ENCODE peak calls at places on chromosome 15, in seven cellular contexts. H, W, U, R, A, N and F are unnamed samples.

GRCh38 chr15:93302080-93302765 is 213.2 kb upstream of the RGMA start:
- DNase-seq in H (no peak), W (no peak), U (no peak), R (no peak), A (no peak), N (peak; percentile 78), F (no peak)

GRCh38 chr15:55573224-55573623 is 14.9 kb downstream of the PYGO1 start:
- DNase-seq in H (no peak), W (no peak), U (no peak), R (no peak), A (no peak), N (no peak), F (no peak)

GRCh38 chr15:29424118-29424517 is 154.5 kb upstream of the NSMCE3 start:
- DNase-seq in H (no peak), W (no peak), U (no peak), R (peak; percentile 27), A (no peak), N (peak; percentile 80), F (no peak)

GRCh38 chr15:56440226-56440770 is 24.6 kb downstream of the MNS1 start:
- DNase-seq in H (no peak), W (no peak), U (no peak), R (no peak), A (no peak), N (no peak), F (no peak)

GRCh38 chr15:64070965-64071851 is 22.4 kb downstream of the CIAO2A start:
- DNase-seq in H (no peak), W (peak; percentile 38), U (peak; percentile 75), R (peak; percentile 71), A (no peak), N (no peak), F (peak; percentile 47)

GRCh38 chr15:98174286-98174685 is 213.8 kb downstream of the ARRDC4 start:
- DNase-seq in H (no peak), W (no peak), U (no peak), R (peak; percentile 9), A (no peak), N (no peak), F (peak; percentile 11)

GRCh38 chr15:68578175-68578959 is 426 bp upstream of the CORO2B start:
- DNase-seq in H (no peak), W (peak; percentile 80), U (peak; percentile 86), R (peak; percentile 47), A (peak; percentile 88), N (no peak), F (peak; percentile 55)

GRCh38 chr15:92365079-92365478 is 28.6 kb upstream of the ST8SIA2 start:
- DNase-seq in H (no peak), W (no peak), U (no peak), R (no peak), A (no peak), N (no peak), F (peak; percentile 34)

GRCh38 chr15:94232107-94232506 is 746 bp downstream of the MCTP2 start:
- DNase-seq in H (peak; percentile 28), W (no peak), U (no peak), R (no peak), A (no peak), N (no peak), F (no peak)

GRCh38 chr15:93989611-93990010 is 241.8 kb upstream of the MCTP2 start:
- DNase-seq in H (no peak), W (no peak), U (no peak), R (no peak), A (no peak), N (no peak), F (no peak)

GRCh38 chr15:77819841-77820728 is 187.4 kb upstream of the LINGO1 start:
- DNase-seq in H (no peak), W (no peak), U (no peak), R (peak; percentile 70), A (no peak), N (no peak), F (peak; percentile 27)

GRCh38 chr15:29554531-29554930 is 267.7 kb downstream of the TJP1 start:
- DNase-seq in H (no peak), W (no peak), U (no peak), R (no peak), A (no peak), N (no peak), F (no peak)

GRCh38 chr15:67690936-67691335 is 134.4 kb upstream of the SKOR1 start:
- DNase-seq in H (no peak), W (no peak), U (no peak), R (no peak), A (no peak), N (no peak), F (no peak)

GRCh38 chr15:61049934-61050333 is 179.2 kb downstream of the RORA start:
- DNase-seq in H (peak; percentile 17), W (no peak), U (no peak), R (peak; percentile 11), A (no peak), N (no peak), F (no peak)

DNA sequence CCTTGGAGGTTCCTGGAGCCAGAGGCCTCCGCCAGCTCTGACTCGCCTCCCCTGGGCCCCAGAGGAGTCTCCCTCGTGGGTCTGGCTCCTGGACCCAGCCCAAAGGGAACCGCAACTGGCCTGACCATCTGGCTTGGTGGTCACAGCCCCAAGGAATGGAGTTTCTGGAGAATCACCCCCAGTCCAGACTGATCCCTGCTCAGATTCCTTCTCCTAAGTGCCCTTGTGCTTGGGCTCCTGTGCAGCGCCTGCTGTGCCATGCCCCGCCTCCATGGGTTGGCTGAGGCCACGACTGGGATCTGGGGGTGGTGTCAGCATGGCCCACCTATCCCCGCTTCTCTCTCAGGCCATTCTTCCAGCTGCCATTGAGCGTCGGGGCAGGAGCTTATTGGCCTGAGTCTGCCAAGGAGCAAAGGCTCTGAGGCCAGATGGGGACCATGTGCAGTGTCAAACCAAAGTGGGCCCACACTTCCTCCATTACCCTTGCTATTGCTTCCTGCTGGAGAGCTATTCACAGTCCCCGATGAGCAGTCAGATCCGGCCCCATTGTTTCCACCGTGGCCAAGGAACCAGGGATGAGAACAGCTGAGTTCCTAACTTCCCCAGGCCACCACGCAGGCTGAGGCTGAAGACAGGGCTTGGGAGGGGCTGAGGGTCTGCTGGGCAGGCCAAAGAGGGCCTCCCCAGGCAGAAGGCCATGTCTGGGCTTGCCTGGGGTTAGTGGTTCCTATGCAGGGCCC is 19.0 kb downstream of the CSPG4 start:
- DNase-seq in H (no peak), W (peak; percentile 37), U (no peak), R (no peak), A (no peak), N (no peak), F (no peak)
- H3K4me1 ChIP-seq in H (peaks cover 36% of the 10 kb centered on the region), W (peaks cover 23% of the 10 kb centered on the region), U (no peaks in the 10 kb centered on the region), R (peaks cover 19% of the 10 kb centered on the region), A (peaks cover 55% of the 10 kb centered on the region), N (peaks cover 69% of the 10 kb centered on the region), F (peaks cover 41% of the 10 kb centered on the region)

DNA sequence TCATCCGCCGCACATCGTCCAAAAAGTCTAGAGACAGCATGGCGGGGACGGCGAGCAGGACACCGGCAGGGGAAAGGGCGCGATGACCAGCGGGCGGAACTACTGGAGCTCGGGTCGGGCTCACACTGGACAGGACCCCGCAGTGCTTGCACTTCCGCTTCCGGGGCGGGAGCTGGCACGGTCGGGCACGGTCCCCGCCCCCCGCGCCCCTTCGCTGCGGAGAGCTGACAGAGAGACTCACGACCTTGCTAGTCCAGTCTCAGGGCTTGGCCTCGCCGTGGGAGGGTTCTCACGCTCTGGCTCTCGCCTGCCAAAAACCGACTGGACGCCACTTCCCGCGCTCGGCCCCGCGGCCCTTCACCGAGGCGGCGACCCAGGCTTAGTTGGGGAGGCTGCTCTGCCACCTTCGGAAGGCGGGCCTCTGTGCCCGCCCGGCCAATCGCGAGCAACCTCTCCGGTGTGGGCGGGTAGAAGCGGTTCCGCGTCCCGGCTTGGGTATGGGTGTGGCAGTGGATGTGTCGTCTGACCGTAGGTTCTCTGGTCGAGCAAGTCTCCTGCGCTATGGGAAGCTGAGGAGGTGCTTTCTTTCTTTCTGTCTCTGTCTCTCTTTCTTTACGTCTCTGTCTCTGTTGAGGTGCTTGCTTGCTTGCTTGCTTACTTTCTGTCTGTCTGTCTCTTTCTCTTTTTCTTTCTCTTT is at the start of gene SEC11A:
- DNase-seq in H (peak; percentile 85), W (peak; percentile 96), U (peak; percentile 91), R (peak; percentile 98), A (peak; percentile 97), N (peak; percentile 98), F (peak; percentile 97)
- TF ChIP-seq POLR2A in H (peak; percentile 92), W (no peak), U (peak; percentile 65), R (peak; percentile 94), A (peak; percentile 51), N (peak; percentile 49), F (peak; percentile 98)

DNA sequence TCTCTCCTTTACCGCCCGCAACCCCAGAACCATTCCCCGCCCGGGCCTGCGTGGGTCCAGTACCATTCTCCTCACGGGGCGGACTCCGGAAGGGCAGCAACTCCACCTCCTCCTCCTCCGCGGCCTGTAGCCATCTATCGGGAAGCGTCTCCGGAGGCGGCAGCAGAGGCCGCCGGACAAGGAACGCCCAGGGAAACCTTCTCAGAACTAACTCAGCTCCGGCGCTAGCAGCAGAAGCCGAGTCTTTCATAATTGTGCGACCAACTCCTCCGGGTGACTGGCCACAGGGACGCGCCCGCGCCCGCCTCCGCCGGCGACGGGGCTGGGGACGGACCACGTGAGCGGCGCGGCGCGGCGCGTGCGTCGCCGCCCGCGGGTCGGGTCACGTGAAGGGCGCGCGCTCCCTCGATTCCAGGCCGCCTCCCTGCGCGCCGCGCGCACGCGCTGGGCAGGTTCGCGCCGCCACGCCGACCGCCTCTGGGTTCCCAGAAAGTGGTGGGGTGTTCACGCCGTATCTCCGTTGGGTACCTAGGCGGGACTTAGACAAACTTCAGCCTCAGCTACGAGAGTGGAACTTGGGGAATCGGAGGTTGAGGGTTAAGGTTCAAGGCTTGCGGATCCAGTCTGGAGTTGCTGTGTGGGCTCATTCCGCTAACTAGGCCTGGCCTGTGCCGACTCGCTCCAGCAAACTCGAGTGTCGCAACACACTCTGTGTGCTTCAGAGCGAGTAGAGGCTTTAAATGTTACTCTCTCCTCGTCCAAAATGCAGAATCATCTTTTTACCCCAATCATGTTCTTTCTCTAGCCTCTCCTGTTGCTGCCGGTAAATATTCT is at the start of gene TRPM7:
- DNase-seq in H (peak; percentile 56), W (peak; percentile 90), U (peak; percentile 88), R (peak; percentile 93), A (peak; percentile 89), N (peak; percentile 96), F (peak; percentile 90)
- TF ChIP-seq CTCF in H (no peak), W (no peak), U (peak; percentile 13), R (no peak), A (no peak), N (no peak), F (no peak)

DNA sequence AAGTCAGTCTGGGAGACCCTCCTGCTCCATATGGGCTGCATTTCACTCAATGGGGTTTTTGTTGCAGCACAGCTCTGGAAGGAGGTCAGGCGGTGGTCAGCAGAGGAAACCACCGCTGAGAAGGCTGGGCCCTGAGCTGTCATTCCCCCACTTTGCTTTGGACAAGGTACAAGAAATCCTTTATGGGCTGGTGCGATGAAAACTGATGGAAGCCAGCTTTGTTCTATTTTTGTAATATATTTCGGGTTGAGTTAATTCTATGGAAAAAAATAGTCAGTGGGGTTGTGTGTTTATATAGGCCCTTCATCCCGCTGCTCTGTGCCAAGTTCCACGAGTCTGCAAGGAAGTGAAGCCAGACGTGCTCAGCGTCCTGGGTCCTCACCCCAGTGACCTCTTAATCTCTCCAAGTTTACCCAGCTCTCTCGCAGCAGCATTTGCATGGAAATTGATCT is 157.2 kb upstream of the TMC3 start:
- DNase-seq in H (no peak), W (no peak), U (no peak), R (no peak), A (no peak), N (no peak), F (no peak)
- H3K4me1 ChIP-seq in H (no peaks in the 10 kb centered on the region), W (peaks cover 4% of the 10 kb centered on the region), U (no peaks in the 10 kb centered on the region), R (no peaks in the 10 kb centered on the region), A (no peaks in the 10 kb centered on the region), N (peaks cover 26% of the 10 kb centered on the region), F (peaks cover 7% of the 10 kb centered on the region)

GRCh38 chr15:90650117-90650955 is 66.8 kb upstream of the BLM start:
- DNase-seq in H (no peak), W (no peak), U (no peak), R (no peak), A (no peak), N (no peak), F (no peak)
- TF ChIP-seq POLR2A in H (no peak), W (no peak), U (no peak), R (no peak), A (no peak), N (no peak), F (no peak)